ENCODE peak calls at places on chromosomes 11 and 22, in eight cellular contexts. One of them, this sample, is unnamed.

GRCh38 chr11:119759324-119759723 is 30.3 kb upstream of the NECTIN1 start:
- DNase-seq in colonic mucosa: no peak
- DNase-seq in psoas muscle: peak; percentile 8
- DNase-seq in heart right ventricle: no peak
- DNase-seq in stimulated activated CD4-positive, alpha-beta T cell treated with anti-CD3 and anti-CD28 coated beads, Interleukin-1b, Interleukin-23, amount 100 ng/mL, for 24 hours: no peak
- DNase-seq in immature natural killer cell: no peak
- DNase-seq in caudate nucleus: no peak
- DNase-seq in skeletal muscle cell: no peak
- DNase-seq in this sample: no peak

GRCh38 chr11:112345166-112345565 is 84.5 kb upstream of the PLET1 start:
- DNase-seq in colonic mucosa: no peak
- DNase-seq in psoas muscle: no peak
- DNase-seq in heart right ventricle: no peak
- DNase-seq in stimulated activated CD4-positive, alpha-beta T cell treated with anti-CD3 and anti-CD28 coated beads, Interleukin-1b, Interleukin-23, amount 100 ng/mL, for 24 hours: no peak
- DNase-seq in immature natural killer cell: no peak
- DNase-seq in caudate nucleus: no peak
- DNase-seq in skeletal muscle cell: peak; percentile 60
- DNase-seq in this sample: no peak

GRCh38 chr22:35312198-35313059 is 12.7 kb downstream of the TOM1 start:
- DNase-seq in colonic mucosa: peak; percentile 79
- DNase-seq in psoas muscle: no peak
- DNase-seq in heart right ventricle: no peak
- DNase-seq in stimulated activated CD4-positive, alpha-beta T cell treated with anti-CD3 and anti-CD28 coated beads, Interleukin-1b, Interleukin-23, amount 100 ng/mL, for 24 hours: no peak
- DNase-seq in immature natural killer cell: no peak
- DNase-seq in caudate nucleus: no peak
- DNase-seq in skeletal muscle cell: no peak
- DNase-seq in this sample: peak; percentile 17

GRCh38 chr11:57700425-57700824 is 11.6 kb downstream of the MED19 start:
- DNase-seq in colonic mucosa: no peak
- DNase-seq in psoas muscle: no peak
- DNase-seq in heart right ventricle: no peak
- DNase-seq in stimulated activated CD4-positive, alpha-beta T cell treated with anti-CD3 and anti-CD28 coated beads, Interleukin-1b, Interleukin-23, amount 100 ng/mL, for 24 hours: no peak
- DNase-seq in immature natural killer cell: no peak
- DNase-seq in caudate nucleus: no peak
- DNase-seq in skeletal muscle cell: no peak
- DNase-seq in this sample: no peak

GRCh38 chr22:49567894-49568750 is 259.6 kb downstream of the BRD1 start:
- DNase-seq in colonic mucosa: no peak
- DNase-seq in psoas muscle: no peak
- DNase-seq in heart right ventricle: no peak
- DNase-seq in stimulated activated CD4-positive, alpha-beta T cell treated with anti-CD3 and anti-CD28 coated beads, Interleukin-1b, Interleukin-23, amount 100 ng/mL, for 24 hours: no peak
- DNase-seq in immature natural killer cell: no peak
- DNase-seq in caudate nucleus: no peak
- DNase-seq in skeletal muscle cell: no peak
- DNase-seq in this sample: no peak

GRCh38 chr11:93073508-93074280 is 104.2 kb downstream of the MTNR1B start:
- DNase-seq in colonic mucosa: no peak
- DNase-seq in psoas muscle: no peak
- DNase-seq in heart right ventricle: no peak
- DNase-seq in stimulated activated CD4-positive, alpha-beta T cell treated with anti-CD3 and anti-CD28 coated beads, Interleukin-1b, Interleukin-23, amount 100 ng/mL, for 24 hours: no peak
- DNase-seq in immature natural killer cell: no peak
- DNase-seq in caudate nucleus: no peak
- DNase-seq in skeletal muscle cell: no peak
- DNase-seq in this sample: no peak

GRCh38 chr11:131192628-131193027 is 177.8 kb upstream of the NTM start:
- DNase-seq in colonic mucosa: no peak
- DNase-seq in psoas muscle: no peak
- DNase-seq in heart right ventricle: no peak
- DNase-seq in stimulated activated CD4-positive, alpha-beta T cell treated with anti-CD3 and anti-CD28 coated beads, Interleukin-1b, Interleukin-23, amount 100 ng/mL, for 24 hours: no peak
- DNase-seq in immature natural killer cell: no peak
- DNase-seq in caudate nucleus: no peak
- DNase-seq in skeletal muscle cell: no peak
- DNase-seq in this sample: no peak

GRCh38 chr11:107043242-107043991 is 25.1 kb upstream of the GUCY1A2 start:
- DNase-seq in colonic mucosa: no peak
- DNase-seq in psoas muscle: no peak
- DNase-seq in heart right ventricle: no peak
- DNase-seq in stimulated activated CD4-positive, alpha-beta T cell treated with anti-CD3 and anti-CD28 coated beads, Interleukin-1b, Interleukin-23, amount 100 ng/mL, for 24 hours: no peak
- DNase-seq in immature natural killer cell: no peak
- DNase-seq in caudate nucleus: no peak
- DNase-seq in skeletal muscle cell: peak; percentile 87
- DNase-seq in this sample: no peak

GRCh38 chr11:121451982-121452608 is at the start of gene SORL1:
- DNase-seq in colonic mucosa: peak; percentile 85
- DNase-seq in psoas muscle: peak; percentile 78
- DNase-seq in heart right ventricle: peak; percentile 66
- DNase-seq in stimulated activated CD4-positive, alpha-beta T cell treated with anti-CD3 and anti-CD28 coated beads, Interleukin-1b, Interleukin-23, amount 100 ng/mL, for 24 hours: peak; percentile 54
- DNase-seq in immature natural killer cell: peak; percentile 77
- DNase-seq in caudate nucleus: peak; percentile 33
- DNase-seq in skeletal muscle cell: no peak
- DNase-seq in this sample: peak; percentile 79

This sample was measured in adrenal gland.